ENCODE peak calls at places on chromosome 6, in seven cellular contexts. Q is body of pancreas, F is GM20000, B is WTC11, A is cerebellar cortex, Z is HCEC 1CT, Y is HuH-7.5. C is an unnamed sample.

GRCh38 chr6:151808331-151809241 is 1.1 kb downstream of the ESR1 start:
- DNase-seq in F (peak), B (peak), Y (no peak), A (no peak), Z (no peak), Q (no peak), C (peak)

GRCh38 chr6:84077645-84078044 is 44.1 kb downstream of the MRAP2 start:
- DNase-seq in Y (no peak), Q (no peak), B (no peak), F (no peak), Z (no peak), A (no peak), C (no peak)

GRCh38 chr6:156890627-156891300 is 113.6 kb downstream of the ARID1B start:
- DNase-seq in Q (no peak), Z (no peak), A (no peak), F (no peak), Y (no peak), B (no peak), C (peak)

GRCh38 chr6:9233686-9234085 is 798.3 kb upstream of the SLC35B3 start:
- DNase-seq in A (no peak), Q (no peak), Y (no peak), Z (no peak), B (no peak), F (no peak), C (peak)

GRCh38 chr6:159720708-159721107 is 6.6 kb upstream of the WTAP start:
- DNase-seq in A (peak), B (no peak), Y (no peak), F (peak), Q (peak), Z (no peak), C (no peak)

GRCh38 chr6:1540864-1541521 is 68.7 kb upstream of the FOXC1 start:
- DNase-seq in B (no peak), F (no peak), Z (no peak), Q (no peak), A (no peak), Y (no peak), C (no peak)

GRCh38 chr6:94177429-94177828 is 758.1 kb upstream of the EPHA7 start:
- DNase-seq in A (no peak), Z (no peak), Q (no peak), Y (no peak), B (no peak), F (no peak), C (no peak)

GRCh38 chr6:168219167-168219566 is 100.4 kb downstream of the DACT2 start:
- DNase-seq in A (no peak), Q (no peak), B (no peak), Z (no peak), F (no peak), Y (no peak), C (no peak)

GRCh38 chr6:56683882-56684281 is 41.2 kb upstream of the DST start:
- DNase-seq in Y (no peak), A (no peak), B (no peak), F (no peak), Z (peak), Q (no peak), C (peak)

GRCh38 chr6:53347921-53348435 is 772 bp downstream of the ELOVL5 start:
- DNase-seq in A (peak), Q (peak), Z (peak), B (peak), F (peak), Y (no peak), C (peak)

GRCh38 chr6:5110246-5110645 is 25.1 kb downstream of the PPP1R3G start:
- DNase-seq in Z (no peak), F (no peak), Y (no peak), B (no peak), Q (no peak), A (no peak), C (no peak)

GRCh38 chr6:1200706-1201105 is 111.2 kb upstream of the FOXQ1 start:
- DNase-seq in Z (peak), Q (no peak), Y (no peak), A (no peak), B (no peak), F (no peak), C (peak)

C was measured in foreskin fibroblast.